ENCODE peak calls at places on chromosomes 4 and X, in ten cellular contexts. One of them, this sample, is unnamed.

GRCh38 chrX:49155900-49156837 is 6.4 kb upstream of the MAGIX start:
- DNase-seq in stromal cell of bone marrow: peak
- DNase-seq in uterus: peak
- DNase-seq in AG09309: no peak
- DNase-seq in GM04503: no peak
- DNase-seq in NCI-H1105: peak
- DNase-seq in activated T-cell treated with anti-CD3 and anti-CD28 coated beads, Interleukin-2, amount 50 U/mL, for 72 hours: peak
- DNase-seq in effector memory CD4-positive, alpha-beta T cell: peak
- DNase-seq in A172: peak
- DNase-seq in upper lobe of right lung: peak
- DNase-seq in this sample: peak

GRCh38 chrX:15447985-15448639 is 45.0 kb downstream of the PIR start:
- DNase-seq in stromal cell of bone marrow: no peak
- DNase-seq in uterus: no peak
- DNase-seq in AG09309: no peak
- DNase-seq in GM04503: no peak
- DNase-seq in NCI-H1105: no peak
- DNase-seq in activated T-cell treated with anti-CD3 and anti-CD28 coated beads, Interleukin-2, amount 50 U/mL, for 72 hours: no peak
- DNase-seq in effector memory CD4-positive, alpha-beta T cell: no peak
- DNase-seq in A172: no peak
- DNase-seq in upper lobe of right lung: no peak
- DNase-seq in this sample: no peak

GRCh38 chrX:133681416-133681815 is 266.1 kb upstream of the GPC4 start:
- DNase-seq in stromal cell of bone marrow: no peak
- DNase-seq in uterus: no peak
- DNase-seq in AG09309: no peak
- DNase-seq in GM04503: no peak
- DNase-seq in NCI-H1105: no peak
- DNase-seq in activated T-cell treated with anti-CD3 and anti-CD28 coated beads, Interleukin-2, amount 50 U/mL, for 72 hours: no peak
- DNase-seq in effector memory CD4-positive, alpha-beta T cell: no peak
- DNase-seq in A172: no peak
- DNase-seq in upper lobe of right lung: no peak
- DNase-seq in this sample: no peak

GRCh38 chrX:150038977-150039599 is 100.8 kb upstream of the EOLA2 start:
- DNase-seq in stromal cell of bone marrow: no peak
- DNase-seq in uterus: no peak
- DNase-seq in AG09309: no peak
- DNase-seq in GM04503: no peak
- DNase-seq in NCI-H1105: no peak
- DNase-seq in activated T-cell treated with anti-CD3 and anti-CD28 coated beads, Interleukin-2, amount 50 U/mL, for 72 hours: no peak
- DNase-seq in effector memory CD4-positive, alpha-beta T cell: no peak
- DNase-seq in A172: peak
- DNase-seq in upper lobe of right lung: no peak
- DNase-seq in this sample: no peak

GRCh38 chr4:80091688-80092087 is 18.7 kb upstream of the ANTXR2 start:
- DNase-seq in stromal cell of bone marrow: no peak
- DNase-seq in uterus: no peak
- DNase-seq in AG09309: no peak
- DNase-seq in GM04503: no peak
- DNase-seq in NCI-H1105: no peak
- DNase-seq in activated T-cell treated with anti-CD3 and anti-CD28 coated beads, Interleukin-2, amount 50 U/mL, for 72 hours: no peak
- DNase-seq in effector memory CD4-positive, alpha-beta T cell: no peak
- DNase-seq in A172: no peak
- DNase-seq in upper lobe of right lung: no peak
- DNase-seq in this sample: no peak

GRCh38 chr4:115834441-115834840 is 721.0 kb upstream of the NDST4 start:
- DNase-seq in stromal cell of bone marrow: no peak
- DNase-seq in uterus: no peak
- DNase-seq in AG09309: no peak
- DNase-seq in GM04503: no peak
- DNase-seq in NCI-H1105: no peak
- DNase-seq in activated T-cell treated with anti-CD3 and anti-CD28 coated beads, Interleukin-2, amount 50 U/mL, for 72 hours: no peak
- DNase-seq in effector memory CD4-positive, alpha-beta T cell: no peak
- DNase-seq in A172: no peak
- DNase-seq in upper lobe of right lung: no peak
- DNase-seq in this sample: no peak

GRCh38 chrX:134669378-134670098 is 11.3 kb upstream of the PLAC1 start:
- DNase-seq in stromal cell of bone marrow: no peak
- DNase-seq in uterus: peak
- DNase-seq in AG09309: peak
- DNase-seq in GM04503: peak
- DNase-seq in NCI-H1105: no peak
- DNase-seq in activated T-cell treated with anti-CD3 and anti-CD28 coated beads, Interleukin-2, amount 50 U/mL, for 72 hours: no peak
- DNase-seq in effector memory CD4-positive, alpha-beta T cell: no peak
- DNase-seq in A172: peak
- DNase-seq in upper lobe of right lung: peak
- DNase-seq in this sample: peak

GRCh38 chrX:86910027-86910426 is 607.6 kb upstream of the KLHL4 start:
- DNase-seq in stromal cell of bone marrow: no peak
- DNase-seq in uterus: no peak
- DNase-seq in AG09309: no peak
- DNase-seq in GM04503: no peak
- DNase-seq in NCI-H1105: no peak
- DNase-seq in activated T-cell treated with anti-CD3 and anti-CD28 coated beads, Interleukin-2, amount 50 U/mL, for 72 hours: no peak
- DNase-seq in effector memory CD4-positive, alpha-beta T cell: no peak
- DNase-seq in A172: no peak
- DNase-seq in upper lobe of right lung: no peak
- DNase-seq in this sample: no peak

GRCh38 chr4:101871962-101872676 is 81.6 kb downstream of the BANK1 start:
- DNase-seq in stromal cell of bone marrow: no peak
- DNase-seq in uterus: no peak
- DNase-seq in AG09309: no peak
- DNase-seq in GM04503: no peak
- DNase-seq in NCI-H1105: no peak
- DNase-seq in activated T-cell treated with anti-CD3 and anti-CD28 coated beads, Interleukin-2, amount 50 U/mL, for 72 hours: no peak
- DNase-seq in effector memory CD4-positive, alpha-beta T cell: no peak
- DNase-seq in A172: peak
- DNase-seq in upper lobe of right lung: no peak
- DNase-seq in this sample: no peak

GRCh38 chr4:153348006-153348405 is 3.5 kb downstream of the MND1 start:
- DNase-seq in stromal cell of bone marrow: no peak
- DNase-seq in uterus: no peak
- DNase-seq in AG09309: no peak
- DNase-seq in GM04503: no peak
- DNase-seq in NCI-H1105: no peak
- DNase-seq in activated T-cell treated with anti-CD3 and anti-CD28 coated beads, Interleukin-2, amount 50 U/mL, for 72 hours: no peak
- DNase-seq in effector memory CD4-positive, alpha-beta T cell: no peak
- DNase-seq in A172: peak
- DNase-seq in upper lobe of right lung: no peak
- DNase-seq in this sample: no peak

GRCh38 chrX:10296581-10296980 is 139.8 kb downstream of the CLCN4 start:
- DNase-seq in stromal cell of bone marrow: peak
- DNase-seq in uterus: no peak
- DNase-seq in AG09309: peak
- DNase-seq in GM04503: peak
- DNase-seq in NCI-H1105: no peak
- DNase-seq in activated T-cell treated with anti-CD3 and anti-CD28 coated beads, Interleukin-2, amount 50 U/mL, for 72 hours: no peak
- DNase-seq in effector memory CD4-positive, alpha-beta T cell: no peak
- DNase-seq in A172: peak
- DNase-seq in upper lobe of right lung: no peak
- DNase-seq in this sample: peak

GRCh38 chr4:153651041-153651960 is 32.8 kb upstream of the TLR2 start:
- DNase-seq in stromal cell of bone marrow: no peak
- DNase-seq in uterus: no peak
- DNase-seq in AG09309: no peak
- DNase-seq in GM04503: no peak
- DNase-seq in NCI-H1105: no peak
- DNase-seq in activated T-cell treated with anti-CD3 and anti-CD28 coated beads, Interleukin-2, amount 50 U/mL, for 72 hours: peak
- DNase-seq in effector memory CD4-positive, alpha-beta T cell: peak
- DNase-seq in A172: peak
- DNase-seq in upper lobe of right lung: peak
- DNase-seq in this sample: no peak

GRCh38 chrX:71603618-71604017 is 14.7 kb downstream of the CXCR3 start:
- DNase-seq in stromal cell of bone marrow: no peak
- DNase-seq in uterus: no peak
- DNase-seq in AG09309: no peak
- DNase-seq in GM04503: no peak
- DNase-seq in NCI-H1105: no peak
- DNase-seq in activated T-cell treated with anti-CD3 and anti-CD28 coated beads, Interleukin-2, amount 50 U/mL, for 72 hours: no peak
- DNase-seq in effector memory CD4-positive, alpha-beta T cell: no peak
- DNase-seq in A172: no peak
- DNase-seq in upper lobe of right lung: no peak
- DNase-seq in this sample: no peak

GRCh38 chrX:134685662-134686061 is 27.4 kb upstream of the PLAC1 start:
- DNase-seq in stromal cell of bone marrow: no peak
- DNase-seq in uterus: no peak
- DNase-seq in AG09309: no peak
- DNase-seq in GM04503: peak
- DNase-seq in NCI-H1105: no peak
- DNase-seq in activated T-cell treated with anti-CD3 and anti-CD28 coated beads, Interleukin-2, amount 50 U/mL, for 72 hours: no peak
- DNase-seq in effector memory CD4-positive, alpha-beta T cell: no peak
- DNase-seq in A172: no peak
- DNase-seq in upper lobe of right lung: no peak
- DNase-seq in this sample: no peak

GRCh38 chrX:17669891-17670290 is 67.4 kb upstream of the SCML1 start:
- DNase-seq in stromal cell of bone marrow: no peak
- DNase-seq in uterus: no peak
- DNase-seq in AG09309: no peak
- DNase-seq in GM04503: no peak
- DNase-seq in NCI-H1105: no peak
- DNase-seq in activated T-cell treated with anti-CD3 and anti-CD28 coated beads, Interleukin-2, amount 50 U/mL, for 72 hours: no peak
- DNase-seq in effector memory CD4-positive, alpha-beta T cell: no peak
- DNase-seq in A172: no peak
- DNase-seq in upper lobe of right lung: no peak
- DNase-seq in this sample: no peak

GRCh38 chr4:78379991-78380739 is 171.4 kb upstream of the ANXA3 start:
- DNase-seq in stromal cell of bone marrow: no peak
- DNase-seq in uterus: no peak
- DNase-seq in AG09309: no peak
- DNase-seq in GM04503: peak
- DNase-seq in NCI-H1105: no peak
- DNase-seq in activated T-cell treated with anti-CD3 and anti-CD28 coated beads, Interleukin-2, amount 50 U/mL, for 72 hours: no peak
- DNase-seq in effector memory CD4-positive, alpha-beta T cell: no peak
- DNase-seq in A172: no peak
- DNase-seq in upper lobe of right lung: no peak
- DNase-seq in this sample: peak

GRCh38 chr4:45294464-45294863 is 568.1 kb upstream of the GNPDA2 start:
- DNase-seq in stromal cell of bone marrow: no peak
- DNase-seq in uterus: no peak
- DNase-seq in AG09309: no peak
- DNase-seq in GM04503: no peak
- DNase-seq in NCI-H1105: no peak
- DNase-seq in activated T-cell treated with anti-CD3 and anti-CD28 coated beads, Interleukin-2, amount 50 U/mL, for 72 hours: no peak
- DNase-seq in effector memory CD4-positive, alpha-beta T cell: no peak
- DNase-seq in A172: no peak
- DNase-seq in upper lobe of right lung: no peak
- DNase-seq in this sample: no peak

GRCh38 chrX:15816886-15817285 is 26.6 kb downstream of the ZRSR2 start:
- DNase-seq in stromal cell of bone marrow: no peak
- DNase-seq in uterus: no peak
- DNase-seq in AG09309: no peak
- DNase-seq in GM04503: no peak
- DNase-seq in NCI-H1105: no peak
- DNase-seq in activated T-cell treated with anti-CD3 and anti-CD28 coated beads, Interleukin-2, amount 50 U/mL, for 72 hours: peak
- DNase-seq in effector memory CD4-positive, alpha-beta T cell: peak
- DNase-seq in A172: no peak
- DNase-seq in upper lobe of right lung: no peak
- DNase-seq in this sample: no peak

GRCh38 chr4:1753256-1753655 is 31.9 kb downstream of the TACC3 start:
- DNase-seq in stromal cell of bone marrow: no peak
- DNase-seq in uterus: no peak
- DNase-seq in AG09309: no peak
- DNase-seq in GM04503: no peak
- DNase-seq in NCI-H1105: no peak
- DNase-seq in activated T-cell treated with anti-CD3 and anti-CD28 coated beads, Interleukin-2, amount 50 U/mL, for 72 hours: no peak
- DNase-seq in effector memory CD4-positive, alpha-beta T cell: no peak
- DNase-seq in A172: no peak
- DNase-seq in upper lobe of right lung: no peak
- DNase-seq in this sample: no peak

GRCh38 chr4:59094505-59094904 is 1984.3 kb upstream of the IGFBP7 start:
- DNase-seq in stromal cell of bone marrow: no peak
- DNase-seq in uterus: no peak
- DNase-seq in AG09309: no peak
- DNase-seq in GM04503: no peak
- DNase-seq in NCI-H1105: no peak
- DNase-seq in activated T-cell treated with anti-CD3 and anti-CD28 coated beads, Interleukin-2, amount 50 U/mL, for 72 hours: no peak
- DNase-seq in effector memory CD4-positive, alpha-beta T cell: no peak
- DNase-seq in A172: no peak
- DNase-seq in upper lobe of right lung: no peak
- DNase-seq in this sample: no peak

This sample was measured in GM04504.